ENCODE peak calls at places on chromosomes 1 and 21, in seven cellular contexts. Y, G, D, B, T, W and J are unnamed samples.
A peak's percentile ranks its signal among the peaks of the same experiment; 100 is the strongest.

GRCh38 chr1:208527197-208527596 is 283.0 kb upstream of the PLXNA2 start:
- DNase-seq in W (no peak), T (no peak), B (no peak), Y (no peak), D (no peak), G (no peak), J (no peak)

GRCh38 chr1:157442065-157442464 is 110.2 kb downstream of the FCRL5 start:
- DNase-seq in W (no peak), T (no peak), D (no peak), Y (no peak), B (no peak), G (no peak), J (peak; percentile 57)

GRCh38 chr1:6009120-6010040 is 17.2 kb upstream of the NPHP4 start:
- DNase-seq in T (no peak), D (no peak), B (no peak), W (no peak), Y (no peak), G (no peak), J (no peak)

GRCh38 chr1:181635108-181635507 is 151.8 kb downstream of the CACNA1E start:
- DNase-seq in B (no peak), W (no peak), D (no peak), Y (no peak), T (no peak), G (no peak), J (no peak)

GRCh38 chr1:154176341-154176740 is 15.6 kb downstream of the TPM3 start:
- DNase-seq in W (no peak), B (no peak), D (peak; percentile 79), T (no peak), G (no peak), Y (no peak), J (peak; percentile 66)

GRCh38 chr1:11158720-11159321 is 30.3 kb upstream of the ANGPTL7 start:
- DNase-seq in W (no peak), B (no peak), G (no peak), Y (no peak), D (peak; percentile 98), T (no peak), J (peak; percentile 77)

GRCh38 chr1:2496087-2496622 is 20.1 kb downstream of the PLCH2 start:
- DNase-seq in G (no peak), D (no peak), B (peak; percentile 50), W (no peak), Y (peak; percentile 54), T (no peak), J (no peak)

GRCh38 chr1:54982739-54983138 is 2.3 kb downstream of the TMEM61 start:
- DNase-seq in D (no peak), T (no peak), W (no peak), G (no peak), B (no peak), Y (no peak), J (no peak)

GRCh38 chr21:46063227-46063626 is 34.7 kb upstream of the COL6A2 start:
- DNase-seq in B (no peak), D (peak; percentile 38), W (no peak), T (no peak), Y (no peak), G (no peak), J (no peak)

GRCh38 chr1:30461640-30462039 is 261.7 kb downstream of the MATN1 start:
- DNase-seq in B (no peak), G (no peak), Y (no peak), W (peak; percentile 53), T (peak; percentile 0), D (no peak), J (no peak)

GRCh38 chr1:225999912-226000337 is 782 bp upstream of the SDE2 start:
- DNase-seq in B (peak; percentile 66), T (no peak), W (no peak), D (peak; percentile 53), G (no peak), Y (no peak), J (no peak)

GRCh38 chr1:243898278-243898677 is 48.2 kb upstream of the AKT3 start:
- DNase-seq in G (no peak), T (no peak), W (no peak), D (no peak), Y (no peak), B (no peak), J (no peak)

GRCh38 chr1:54474500-54475235 is 68.5 kb upstream of the SSBP3 start:
- DNase-seq in Y (peak; percentile 58), W (no peak), G (no peak), B (no peak), D (no peak), T (no peak), J (no peak)

GRCh38 chr21:35924714-35925301 is 135.5 kb downstream of the SETD4 start:
- DNase-seq in D (peak; percentile 93), Y (peak; percentile 34), G (no peak), B (no peak), W (no peak), T (peak; percentile 16), J (peak; percentile 64)

GRCh38 chr1:8563944-8564537 is 246.1 kb downstream of the SLC45A1 start:
- DNase-seq in W (no peak), Y (no peak), T (no peak), G (no peak), B (no peak), D (no peak), J (no peak)

GRCh38 chr1:54371038-54371935 is 34.9 kb downstream of the SSBP3 start:
- DNase-seq in G (no peak), W (peak; percentile 63), B (no peak), Y (no peak), T (no peak), D (no peak), J (no peak)

GRCh38 chr1:229984310-229984991 is 82.6 kb upstream of the GALNT2 start:
- DNase-seq in T (no peak), D (no peak), B (no peak), G (no peak), W (no peak), Y (no peak), J (no peak)

GRCh38 chr1:161678510-161678909 is 15.6 kb downstream of the FCGR2B start:
- DNase-seq in W (no peak), T (no peak), D (no peak), B (no peak), G (no peak), Y (no peak), J (no peak)